ENCODE peak calls at places on chromosomes 3 and 15, in ten cellular contexts. E is stimulated activated CD8-positive, alpha-beta memory T cell treated with anti-CD3 and anti-CD28 coated beads, Interleukin-15, amount 100 ng/mL, for 1 hour; Q is EH; V is cardiac muscle cell; U is Calu3; I is NCI-H1105 treated with DMSO at 0.1 percent for 48 hours; K is MCF 10A; J is posterior cingulate gyrus; H is choroid plexus epithelial cell; W is endothelial cell. F is an unnamed sample.
A peak's percentile ranks its signal among the peaks of the same experiment; 100 is the strongest.

GRCh38 chr15:85607141-85607806 is 187.5 kb downstream of the KLHL25 start:
- DNase-seq in E (no peak), W (no peak), H (peak; percentile 38), J (no peak), I (no peak), V (no peak), K (no peak), U (no peak), Q (peak; percentile 63), F (no peak)

GRCh38 chr3:171704814-171705213 is 105.5 kb downstream of the PLD1 start:
- DNase-seq in J (no peak), H (no peak), W (no peak), I (no peak), U (no peak), E (no peak), V (no peak), Q (no peak), K (no peak), F (no peak)

GRCh38 chr3:139299261-139300132 is 44.3 kb upstream of the MRPS22 start:
- DNase-seq in U (peak; percentile 71), K (peak; percentile 72), Q (peak; percentile 80), V (peak; percentile 65), W (no peak), H (peak; percentile 65), J (no peak), E (no peak), I (no peak), F (no peak)

GRCh38 chr15:77026501-77027110 is 31.7 kb downstream of the PSTPIP1 start:
- DNase-seq in W (peak; percentile 4), V (no peak), K (no peak), H (no peak), Q (no peak), I (no peak), J (no peak), U (no peak), E (no peak), F (no peak)

GRCh38 chr3:129033151-129033550 is 27.4 kb upstream of the GP9 start:
- DNase-seq in K (no peak), J (no peak), W (no peak), E (no peak), H (no peak), U (no peak), V (no peak), Q (no peak), I (no peak), F (no peak)

GRCh38 chr3:186097317-186097662 is 11.6 kb downstream of the ETV5 start:
- DNase-seq in V (no peak), W (no peak), J (no peak), K (no peak), E (no peak), H (no peak), U (no peak), I (no peak), Q (no peak), F (no peak)

GRCh38 chr3:16179771-16180736 is 5.6 kb downstream of the GALNT15 start:
- DNase-seq in U (no peak), W (no peak), K (no peak), I (no peak), E (no peak), V (peak; percentile 37), J (no peak), H (no peak), Q (peak; percentile 90), F (no peak)

GRCh38 chr15:56244237-56244810 is 645 bp upstream of the RFX7 start:
- DNase-seq in K (peak; percentile 89), U (peak; percentile 58), E (no peak), V (peak; percentile 82), I (peak; percentile 86), H (peak; percentile 80), Q (peak; percentile 74), J (peak; percentile 54), W (peak; percentile 48), F (peak; percentile 59)